ENCODE peak calls at places on chromosomes 16 and 17, in six cellular contexts. One of them, this sample, is unnamed.
A peak's percentile ranks its signal among the peaks of the same experiment; 100 is the strongest.

GRCh38 chr17:48037036-48037881 is at the start of gene COPZ2:
- DNase-seq in MCF 10A: no peak
- DNase-seq in HuH-7.5: peak; percentile 52
- DNase-seq in mesenteric fat pad: no peak
- DNase-seq in NCI-H524: no peak
- DNase-seq in activated CD4-positive, alpha-beta T cell treated with anti-CD3 and anti-CD28 coated beads for 4 hours: peak; percentile 59
- DNase-seq in this sample: no peak

GRCh38 chr17:3906881-3907280 is 9.4 kb downstream of the P2RX1 start:
- DNase-seq in mesenteric fat pad: no peak
- DNase-seq in MCF 10A: no peak
- DNase-seq in NCI-H524: no peak
- DNase-seq in HuH-7.5: no peak
- DNase-seq in activated CD4-positive, alpha-beta T cell treated with anti-CD3 and anti-CD28 coated beads for 4 hours: no peak
- DNase-seq in this sample: no peak

GRCh38 chr17:19570497-19571151 is 37.0 kb downstream of the SLC47A1 start:
- DNase-seq in MCF 10A: no peak
- DNase-seq in NCI-H524: peak; percentile 39
- DNase-seq in mesenteric fat pad: no peak
- DNase-seq in HuH-7.5: no peak
- DNase-seq in activated CD4-positive, alpha-beta T cell treated with anti-CD3 and anti-CD28 coated beads for 4 hours: no peak
- DNase-seq in this sample: no peak

GRCh38 chr16:73888840-73889577 is 407.6 kb upstream of the PSMD7 start:
- DNase-seq in MCF 10A: no peak
- DNase-seq in NCI-H524: no peak
- DNase-seq in mesenteric fat pad: no peak
- DNase-seq in HuH-7.5: no peak
- DNase-seq in activated CD4-positive, alpha-beta T cell treated with anti-CD3 and anti-CD28 coated beads for 4 hours: no peak
- DNase-seq in this sample: no peak

GRCh38 chr17:83144421-83145357 is 65.3 kb downstream of the METRNL start:
- DNase-seq in MCF 10A: no peak
- DNase-seq in activated CD4-positive, alpha-beta T cell treated with anti-CD3 and anti-CD28 coated beads for 4 hours: no peak
- DNase-seq in mesenteric fat pad: no peak
- DNase-seq in HuH-7.5: no peak
- DNase-seq in NCI-H524: no peak
- DNase-seq in this sample: no peak

GRCh38 chr17:4204676-4205075 is 59.1 kb downstream of the ANKFY1 start:
- DNase-seq in activated CD4-positive, alpha-beta T cell treated with anti-CD3 and anti-CD28 coated beads for 4 hours: no peak
- DNase-seq in mesenteric fat pad: no peak
- DNase-seq in HuH-7.5: no peak
- DNase-seq in NCI-H524: no peak
- DNase-seq in MCF 10A: peak; percentile 28
- DNase-seq in this sample: no peak

GRCh38 chr16:50261160-50261706 is 5.1 kb upstream of the ADCY7 start:
- DNase-seq in NCI-H524: no peak
- DNase-seq in activated CD4-positive, alpha-beta T cell treated with anti-CD3 and anti-CD28 coated beads for 4 hours: no peak
- DNase-seq in HuH-7.5: no peak
- DNase-seq in mesenteric fat pad: peak; percentile 76
- DNase-seq in MCF 10A: no peak
- DNase-seq in this sample: no peak

GRCh38 chr17:69716571-69716970 is 302.1 kb downstream of the MAP2K6 start:
- DNase-seq in HuH-7.5: no peak
- DNase-seq in activated CD4-positive, alpha-beta T cell treated with anti-CD3 and anti-CD28 coated beads for 4 hours: no peak
- DNase-seq in mesenteric fat pad: no peak
- DNase-seq in MCF 10A: no peak
- DNase-seq in NCI-H524: peak; percentile 8
- DNase-seq in this sample: no peak

GRCh38 chr17:45997624-45998023 is 1.4 kb upstream of the STH start:
- DNase-seq in activated CD4-positive, alpha-beta T cell treated with anti-CD3 and anti-CD28 coated beads for 4 hours: no peak
- DNase-seq in MCF 10A: no peak
- DNase-seq in HuH-7.5: no peak
- DNase-seq in mesenteric fat pad: no peak
- DNase-seq in NCI-H524: no peak
- DNase-seq in this sample: no peak

GRCh38 chr16:89167425-89167941 is 4.1 kb upstream of the CDH15 start:
- DNase-seq in NCI-H524: peak; percentile 87
- DNase-seq in HuH-7.5: peak; percentile 99
- DNase-seq in activated CD4-positive, alpha-beta T cell treated with anti-CD3 and anti-CD28 coated beads for 4 hours: peak; percentile 83
- DNase-seq in mesenteric fat pad: peak; percentile 94
- DNase-seq in MCF 10A: peak; percentile 77
- DNase-seq in this sample: peak; percentile 41

GRCh38 chr16:59260892-59261291 is 526.8 kb upstream of the GOT2 start:
- DNase-seq in HuH-7.5: no peak
- DNase-seq in MCF 10A: no peak
- DNase-seq in mesenteric fat pad: no peak
- DNase-seq in NCI-H524: no peak
- DNase-seq in activated CD4-positive, alpha-beta T cell treated with anti-CD3 and anti-CD28 coated beads for 4 hours: no peak
- DNase-seq in this sample: no peak

GRCh38 chr17:31327534-31328526 is 6.4 kb upstream of the EVI2A start:
- DNase-seq in mesenteric fat pad: no peak
- DNase-seq in MCF 10A: peak; percentile 78
- DNase-seq in NCI-H524: no peak
- DNase-seq in HuH-7.5: no peak
- DNase-seq in activated CD4-positive, alpha-beta T cell treated with anti-CD3 and anti-CD28 coated beads for 4 hours: no peak
- DNase-seq in this sample: peak; percentile 80

GRCh38 chr17:42407289-42407836 is 15.7 kb downstream of the CAVIN1 start:
- DNase-seq in mesenteric fat pad: no peak
- DNase-seq in activated CD4-positive, alpha-beta T cell treated with anti-CD3 and anti-CD28 coated beads for 4 hours: peak; percentile 62
- DNase-seq in NCI-H524: peak; percentile 74
- DNase-seq in HuH-7.5: peak; percentile 72
- DNase-seq in MCF 10A: peak; percentile 96
- DNase-seq in this sample: peak; percentile 84

GRCh38 chr17:56737741-56738161 is 96.0 kb downstream of the C17orf67 start:
- DNase-seq in MCF 10A: no peak
- DNase-seq in HuH-7.5: no peak
- DNase-seq in NCI-H524: no peak
- DNase-seq in mesenteric fat pad: no peak
- DNase-seq in activated CD4-positive, alpha-beta T cell treated with anti-CD3 and anti-CD28 coated beads for 4 hours: no peak
- DNase-seq in this sample: peak; percentile 47

GRCh38 chr17:61314368-61315078 is 85.1 kb upstream of the TBX2 start:
- DNase-seq in activated CD4-positive, alpha-beta T cell treated with anti-CD3 and anti-CD28 coated beads for 4 hours: no peak
- DNase-seq in MCF 10A: peak; percentile 43
- DNase-seq in HuH-7.5: no peak
- DNase-seq in NCI-H524: no peak
- DNase-seq in mesenteric fat pad: peak; percentile 81
- DNase-seq in this sample: peak; percentile 77

GRCh38 chr17:40566027-40566426 is 755 bp upstream of the CCR7 start:
- DNase-seq in NCI-H524: no peak
- DNase-seq in HuH-7.5: no peak
- DNase-seq in MCF 10A: no peak
- DNase-seq in activated CD4-positive, alpha-beta T cell treated with anti-CD3 and anti-CD28 coated beads for 4 hours: no peak
- DNase-seq in mesenteric fat pad: no peak
- DNase-seq in this sample: no peak

GRCh38 chr16:15765880-15766279 is 90.9 kb downstream of the MYH11 start:
- DNase-seq in activated CD4-positive, alpha-beta T cell treated with anti-CD3 and anti-CD28 coated beads for 4 hours: peak; percentile 7
- DNase-seq in NCI-H524: peak; percentile 26
- DNase-seq in mesenteric fat pad: no peak
- DNase-seq in HuH-7.5: peak; percentile 43
- DNase-seq in MCF 10A: peak; percentile 49
- DNase-seq in this sample: peak; percentile 24

GRCh38 chr16:84823484-84823883 is 3.7 kb downstream of the CRISPLD2 start:
- DNase-seq in mesenteric fat pad: no peak
- DNase-seq in HuH-7.5: no peak
- DNase-seq in NCI-H524: no peak
- DNase-seq in MCF 10A: no peak
- DNase-seq in activated CD4-positive, alpha-beta T cell treated with anti-CD3 and anti-CD28 coated beads for 4 hours: no peak
- DNase-seq in this sample: no peak

GRCh38 chr16:70428178-70428998 is 10.5 kb downstream of the ST3GAL2 start:
- DNase-seq in HuH-7.5: peak; percentile 92
- DNase-seq in activated CD4-positive, alpha-beta T cell treated with anti-CD3 and anti-CD28 coated beads for 4 hours: no peak
- DNase-seq in MCF 10A: peak; percentile 92
- DNase-seq in mesenteric fat pad: peak; percentile 95
- DNase-seq in NCI-H524: peak; percentile 44
- DNase-seq in this sample: peak; percentile 93

GRCh38 chr17:46190763-46191162 is 2.5 kb downstream of the KANSL1 start:
- DNase-seq in mesenteric fat pad: no peak
- DNase-seq in NCI-H524: no peak
- DNase-seq in HuH-7.5: no peak
- DNase-seq in activated CD4-positive, alpha-beta T cell treated with anti-CD3 and anti-CD28 coated beads for 4 hours: no peak
- DNase-seq in MCF 10A: no peak
- DNase-seq in this sample: no peak

GRCh38 chr16:64589836-64590235 is 532.0 kb downstream of the CDH11 start:
- DNase-seq in MCF 10A: peak; percentile 69
- DNase-seq in mesenteric fat pad: no peak
- DNase-seq in HuH-7.5: no peak
- DNase-seq in activated CD4-positive, alpha-beta T cell treated with anti-CD3 and anti-CD28 coated beads for 4 hours: no peak
- DNase-seq in NCI-H524: no peak
- DNase-seq in this sample: no peak

GRCh38 chr17:50274142-50274944 is at the start of gene TMEM92:
- DNase-seq in activated CD4-positive, alpha-beta T cell treated with anti-CD3 and anti-CD28 coated beads for 4 hours: no peak
- DNase-seq in HuH-7.5: no peak
- DNase-seq in mesenteric fat pad: no peak
- DNase-seq in NCI-H524: peak; percentile 35
- DNase-seq in MCF 10A: peak; percentile 86
- DNase-seq in this sample: no peak

GRCh38 chr17:47276868-47277267 is 23.2 kb downstream of the ITGB3 start:
- DNase-seq in mesenteric fat pad: no peak
- DNase-seq in HuH-7.5: no peak
- DNase-seq in MCF 10A: peak; percentile 81
- DNase-seq in NCI-H524: no peak
- DNase-seq in activated CD4-positive, alpha-beta T cell treated with anti-CD3 and anti-CD28 coated beads for 4 hours: no peak
- DNase-seq in this sample: peak; percentile 70

GRCh38 chr16:49460786-49461470 is 87.3 kb downstream of the C16orf78 start:
- DNase-seq in MCF 10A: no peak
- DNase-seq in activated CD4-positive, alpha-beta T cell treated with anti-CD3 and anti-CD28 coated beads for 4 hours: no peak
- DNase-seq in mesenteric fat pad: peak; percentile 74
- DNase-seq in HuH-7.5: no peak
- DNase-seq in NCI-H524: no peak
- DNase-seq in this sample: no peak

GRCh38 chr17:80005360-80006338 is 30.0 kb downstream of the TBC1D16 start:
- DNase-seq in mesenteric fat pad: no peak
- DNase-seq in NCI-H524: peak; percentile 42
- DNase-seq in activated CD4-positive, alpha-beta T cell treated with anti-CD3 and anti-CD28 coated beads for 4 hours: peak; percentile 56
- DNase-seq in HuH-7.5: peak; percentile 94
- DNase-seq in MCF 10A: peak; percentile 57
- DNase-seq in this sample: peak; percentile 15

GRCh38 chr17:48520631-48521045 is 10.2 kb downstream of the HOXB1 start:
- DNase-seq in NCI-H524: no peak
- DNase-seq in mesenteric fat pad: no peak
- DNase-seq in HuH-7.5: no peak
- DNase-seq in MCF 10A: no peak
- DNase-seq in activated CD4-positive, alpha-beta T cell treated with anti-CD3 and anti-CD28 coated beads for 4 hours: no peak
- DNase-seq in this sample: no peak

This sample was measured in mammary epithelial cell.